ENCODE peak calls at places on chromosomes 3 and 15, in four cellular contexts. G, H, J and F are unnamed samples.

GRCh38 chr3:27253391-27253790 is 115.8 kb downstream of the NEK10 start:
- DNase-seq in G (no peak), H (no peak), J (no peak), F (no peak)

GRCh38 chr3:24100694-24101402 is 155.8 kb downstream of the NR1D2 start:
- DNase-seq in G (no peak), H (no peak), J (peak), F (no peak)

GRCh38 chr3:99637041-99637380 is 1.4 kb upstream of the COL8A1 start:
- DNase-seq in G (no peak), H (no peak), J (no peak), F (peak)

GRCh38 chr3:15171096-15171495 is 35.0 kb upstream of the CAPN7 start:
- DNase-seq in G (no peak), H (peak), J (peak), F (no peak)

GRCh38 chr15:45573961-45574629 is 13.1 kb upstream of the BLOC1S6 start:
- DNase-seq in G (peak), H (no peak), J (peak), F (no peak)

GRCh38 chr3:61560452-61561373 is 658 bp upstream of the PTPRG start:
- DNase-seq in G (no peak), H (no peak), J (peak), F (peak)

GRCh38 chr3:29643034-29643425 is 362.2 kb downstream of the RBMS3 start:
- DNase-seq in G (no peak), H (no peak), J (no peak), F (no peak)

GRCh38 chr3:45105855-45106655 is 40.1 kb downstream of the CDCP1 start:
- DNase-seq in G (peak), H (no peak), J (no peak), F (no peak)

GRCh38 chr3:54228806-54229205 is 106.5 kb downstream of the CACNA2D3 start:
- DNase-seq in G (no peak), H (no peak), J (no peak), F (no peak)

GRCh38 chr15:78775472-78775871 is 35.8 kb downstream of the ADAMTS7 start:
- DNase-seq in G (no peak), H (no peak), J (no peak), F (no peak)

GRCh38 chr3:190382082-190382481 is 5.9 kb upstream of the CLDN16 start:
- DNase-seq in G (no peak), H (no peak), J (no peak), F (no peak)

GRCh38 chr15:98881526-98882517 is 125.8 kb downstream of the PGPEP1L start:
- DNase-seq in G (peak), H (no peak), J (peak), F (peak)

GRCh38 chr3:195194559-195195161 is 76.3 kb downstream of the XXYLT1 start:
- DNase-seq in G (no peak), H (no peak), J (no peak), F (no peak)

GRCh38 chr3:141960731-141961130 is 84.3 kb downstream of the ATP1B3 start:
- DNase-seq in G (no peak), H (no peak), J (no peak), F (no peak)

GRCh38 chr15:62758952-62759349 is 283.6 kb upstream of the TPM1 start:
- DNase-seq in G (no peak), H (no peak), J (no peak), F (no peak)

GRCh38 chr3:72444642-72445223 is 403.5 kb downstream of the SHQ1 start:
- DNase-seq in G (no peak), H (no peak), J (no peak), F (no peak)
- TF ChIP-seq BHLHE40 in G (no peak), H (no peak), J (no peak), F (no peak)

GRCh38 chr15:70474682-70475438 is 288.5 kb downstream of the UACA start:
- DNase-seq in G (no peak), H (no peak), J (no peak), F (no peak)
- TF ChIP-seq FOXK2 in G (no peak), H (no peak), J (no peak), F (no peak)

GRCh38 chr3:105938826-105939225 is 70.0 kb upstream of the CBLB start:
- DNase-seq in G (no peak), H (no peak), J (no peak), F (no peak)

GRCh38 chr3:105948108-105948507 is 79.3 kb upstream of the CBLB start:
- DNase-seq in G (no peak), H (no peak), J (no peak), F (no peak)

GRCh38 chr3:105944281-105944680 is 75.5 kb upstream of the CBLB start:
- DNase-seq in G (no peak), H (no peak), J (no peak), F (no peak)

DNA sequence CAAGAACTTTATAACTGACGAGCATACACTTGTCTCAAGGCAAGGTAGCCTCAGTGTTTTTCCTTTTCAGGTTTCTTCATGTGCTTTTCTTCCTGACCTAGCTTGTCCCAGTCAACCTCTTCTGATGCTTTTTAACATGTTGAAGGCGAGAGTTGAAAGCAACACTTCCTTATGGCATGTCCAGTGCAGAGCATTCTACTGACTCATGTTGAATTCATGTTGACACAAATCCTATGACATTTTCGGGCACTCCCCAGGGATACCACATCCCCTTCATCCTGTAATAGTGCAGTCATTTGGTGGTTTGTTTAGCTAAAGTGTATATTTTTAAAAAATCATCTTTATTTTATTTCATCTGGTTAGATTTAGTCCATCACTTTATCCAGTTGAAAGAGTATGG is 75.9 kb upstream of the CBLB start:
- DNase-seq in G (no peak), H (no peak), J (peak), F (no peak)
- TF ChIP-seq SP1 in G (no peak), H (no peak), J (no peak), F (no peak)

DNA sequence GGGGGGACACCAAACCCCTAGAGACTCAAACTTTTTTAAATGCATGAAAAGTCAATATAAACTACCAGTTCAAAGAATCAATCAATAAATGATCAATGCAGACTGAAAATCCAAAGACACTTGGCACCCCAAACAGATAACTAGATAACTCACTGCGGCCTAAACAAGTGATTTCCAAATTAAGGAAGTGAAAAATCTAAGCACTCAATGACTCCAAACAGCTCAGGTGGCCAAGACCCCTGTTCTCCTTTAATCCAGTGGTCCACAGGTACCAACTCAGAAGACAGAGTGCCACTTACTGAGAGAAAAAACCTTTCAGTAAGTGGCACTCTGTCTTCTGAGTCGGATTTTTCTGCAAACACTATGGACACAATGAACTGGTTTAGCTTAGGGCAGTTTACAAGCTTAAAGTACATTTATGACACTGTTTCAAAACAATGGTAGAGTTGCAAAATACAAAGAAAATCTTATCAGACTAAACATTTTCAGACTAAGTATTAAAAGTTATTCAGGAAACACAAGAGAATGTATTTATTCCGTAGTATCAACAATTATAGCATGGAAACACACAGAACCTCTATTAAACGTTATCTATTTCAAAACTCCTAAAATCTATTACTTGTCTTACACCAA is 4.7 kb downstream of the DLG1 start:
- DNase-seq in G (no peak), H (no peak), J (no peak), F (no peak)
- TF ChIP-seq BHLHE40 in G (no peak), H (no peak), J (no peak), F (no peak)

GRCh38 chr3:42184622-42185010 is 81.4 kb downstream of the CCK start:
- DNase-seq in G (no peak), H (no peak), J (no peak), F (no peak)

GRCh38 chr3:42182555-42182954 is 83.4 kb downstream of the CCK start:
- DNase-seq in G (no peak), H (no peak), J (no peak), F (no peak)

GRCh38 chr3:42183991-42184621 is 81.9 kb downstream of the CCK start:
- DNase-seq in G (no peak), H (no peak), J (no peak), F (no peak)

GRCh38 chr3:42187936-42188335 is 78.0 kb downstream of the CCK start:
- DNase-seq in G (no peak), H (no peak), J (no peak), F (no peak)

GRCh38 chr3:42185044-42185443 is 80.9 kb downstream of the CCK start:
- DNase-seq in G (no peak), H (no peak), J (no peak), F (no peak)
- TF ChIP-seq FOXK2 in G (no peak), H (no peak), J (no peak), F (no peak)